ENCODE peak calls at places on chromosomes 5 and 9, in nine cellular contexts. M is OCI-LY7, Z is PC-3, N is esophagus squamous epithelium, R is suprapubic skin, H is stomach, Q is left ventricle myocardium inferior, W is heart right ventricle, U is PC-9. E is an unnamed sample. For H3K4me1 and H3K36me3, the result is how much of the 10 kb centered on the place peaks cover.

GRCh38 chr9:75855509-75855908 is 35.0 kb upstream of the PCSK5 start:
- DNase-seq in M (peak), Z (peak), N (no peak), R (no peak), H (no peak), Q (no peak), W (no peak), U (no peak), E (no peak)

GRCh38 chr9:8020161-8020560 is 220.6 kb upstream of the DMAC1 start:
- DNase-seq in M (no peak), Z (no peak), N (no peak), R (no peak), H (no peak), Q (no peak), W (no peak), U (no peak), E (no peak)

GRCh38 chr5:54013556-54014157 is 296.7 kb downstream of the ARL15 start:
- DNase-seq in M (no peak), Z (peak), N (no peak), R (peak), H (no peak), Q (no peak), W (peak), U (no peak), E (peak)

GRCh38 chr5:34742112-34742511 is 86.0 kb downstream of the RAI14 start:
- DNase-seq in M (no peak), Z (peak), N (no peak), R (no peak), H (no peak), Q (no peak), W (no peak), U (no peak), E (no peak)

GRCh38 chr5:74441616-74442015 is 198.9 kb downstream of the ENC1 start:
- DNase-seq in M (no peak), Z (no peak), N (no peak), R (no peak), H (no peak), Q (no peak), W (no peak), U (no peak), E (no peak)

GRCh38 chr9:96612105-96612965 is 7.3 kb downstream of the CDC14B start:
- DNase-seq in M (no peak), Z (peak), N (no peak), R (peak), H (peak), Q (peak), W (peak), U (peak), E (peak)

GRCh38 chr5:40716000-40716399 is 36.3 kb downstream of the PTGER4 start:
- DNase-seq in M (no peak), Z (peak), N (no peak), R (no peak), H (no peak), Q (no peak), W (no peak), U (no peak), E (no peak)

GRCh38 chr5:56585973-56586740 is 229.2 kb upstream of the MAP3K1 start:
- DNase-seq in M (no peak), Z (no peak), N (no peak), R (no peak), H (no peak), Q (peak), W (peak), U (no peak), E (no peak)

GRCh38 chr5:217860-218456 is at the start of the genes CCDC127 and SDHA:
- DNase-seq in M (peak), Z (peak), N (peak), R (peak), H (peak), Q (peak), W (peak), U (peak), E (peak)

GRCh38 chr5:38379360-38379827 is 121.0 kb downstream of the EGFLAM start:
- DNase-seq in M (no peak), Z (no peak), N (no peak), R (no peak), H (no peak), Q (no peak), W (no peak), U (no peak), E (no peak)

GRCh38 chr5:78696637-78697036 is 48.1 kb upstream of the LHFPL2 start:
- DNase-seq in M (no peak), Z (no peak), N (no peak), R (no peak), H (no peak), Q (no peak), W (no peak), U (no peak), E (no peak)

GRCh38 chr9:111582888-111583287 is 16.6 kb downstream of the PTGR1 start:
- DNase-seq in M (no peak), Z (peak), N (no peak), R (no peak), H (no peak), Q (no peak), W (no peak), U (no peak), E (no peak)

GRCh38 chr5:154397652-154398406 is 48.0 kb upstream of the SAP30L start:
- DNase-seq in M (no peak), Z (no peak), N (no peak), R (no peak), H (peak), Q (no peak), W (peak), U (no peak), E (no peak)

GRCh38 chr5:65907138-65907537 is 19.2 kb upstream of the ERBIN start:
- DNase-seq in M (no peak), Z (peak), N (no peak), R (no peak), H (no peak), Q (no peak), W (no peak), U (no peak), E (no peak)

GRCh38 chr5:132253008-132253441 is 4.5 kb upstream of the PDLIM4 start:
- DNase-seq in M (no peak), Z (no peak), N (no peak), R (no peak), H (no peak), Q (no peak), W (no peak), U (peak), E (peak)

GRCh38 chr9:109110326-109111014 is 9.3 kb downstream of the TMEM245 start:
- DNase-seq in M (no peak), Z (peak), N (no peak), R (no peak), H (no peak), Q (no peak), W (no peak), U (no peak), E (no peak)

GRCh38 chr5:111741270-111741669 is 15.7 kb downstream of the NREP start:
- DNase-seq in M (peak), Z (no peak), N (no peak), R (no peak), H (no peak), Q (no peak), W (no peak), U (no peak), E (no peak)

GRCh38 chr9:133133680-133134418 is 12.8 kb upstream of the RALGDS start:
- DNase-seq in M (peak), Z (peak), N (peak), R (peak), H (peak), Q (peak), W (peak), U (peak), E (peak)

GRCh38 chr5:55234171-55234700 is 828 bp upstream of the CCNO start:
- DNase-seq in M (no peak), Z (peak), N (no peak), R (no peak), H (peak), Q (peak), W (no peak), U (peak), E (peak)

GRCh38 chr5:172723508-172723907 is 47.5 kb downstream of the DUSP1 start:
- DNase-seq in M (no peak), Z (no peak), N (no peak), R (no peak), H (no peak), Q (no peak), W (no peak), U (no peak), E (no peak)

GRCh38 chr9:32136700-32137339 is 247.6 kb upstream of the ACO1 start:
- DNase-seq in M (no peak), Z (no peak), N (no peak), R (no peak), H (no peak), Q (no peak), W (no peak), U (no peak), E (peak)

GRCh38 chr5:40198736-40199135 is 481.0 kb upstream of the PTGER4 start:
- DNase-seq in M (no peak), Z (no peak), N (no peak), R (no peak), H (no peak), Q (no peak), W (no peak), U (no peak), E (no peak)

GRCh38 chr5:85533324-85533723 is 1084.4 kb upstream of the COX7C start:
- DNase-seq in M (no peak), Z (no peak), N (no peak), R (no peak), H (no peak), Q (no peak), W (no peak), U (no peak), E (no peak)

GRCh38 chr5:150038547-150038946 is 38.0 kb downstream of the HMGXB3 start:
- DNase-seq in M (no peak), Z (no peak), N (no peak), R (no peak), H (no peak), Q (no peak), W (no peak), U (no peak), E (no peak)

GRCh38 chr5:100595152-100595811 is 60.1 kb downstream of the FAM174A start:
- DNase-seq in M (no peak), Z (peak), N (no peak), R (no peak), H (peak), Q (peak), W (no peak), U (peak), E (no peak)

GRCh38 chr5:170265527-170265926 is 32.0 kb downstream of the LCP2 start:
- DNase-seq in M (no peak), Z (no peak), N (no peak), R (peak), H (no peak), Q (peak), W (peak), U (no peak), E (no peak)

GRCh38 chr5:34497031-34497808 is 158.9 kb upstream of the RAI14 start:
- DNase-seq in M (no peak), Z (no peak), N (no peak), R (peak), H (no peak), Q (peak), W (peak), U (no peak), E (no peak)

GRCh38 chr5:7397005-7397546 is 1.1 kb downstream of the ADCY2 start:
- DNase-seq in M (no peak), Z (no peak), N (no peak), R (no peak), H (no peak), Q (no peak), W (no peak), U (no peak), E (no peak)

GRCh38 chr5:7397935-7398334 is 2.0 kb downstream of the ADCY2 start:
- DNase-seq in M (no peak), Z (no peak), N (no peak), R (no peak), H (no peak), Q (no peak), W (no peak), U (no peak), E (no peak)

GRCh38 chr5:7394889-7395431 is 978 bp upstream of the ADCY2 start:
- DNase-seq in M (no peak), Z (no peak), N (no peak), R (peak), H (no peak), Q (no peak), W (no peak), U (no peak), E (no peak)

GRCh38 chr5:7395432-7396168 is at the start of gene ADCY2:
- DNase-seq in M (no peak), Z (no peak), N (no peak), R (no peak), H (no peak), Q (no peak), W (no peak), U (no peak), E (no peak)

GRCh38 chr5:7396169-7397004 is 449 bp downstream of the ADCY2 start:
- DNase-seq in M (no peak), Z (peak), N (no peak), R (no peak), H (no peak), Q (no peak), W (no peak), U (no peak), E (no peak)
- H3K4me1 ChIP-seq in M (under half), Z (under half), N (under half), R (under half), H (under half), Q (under half), W (under half), U (under half), E (under half)

GRCh38 chr5:180034564-180034963 is 37.0 kb downstream of the RNF130 start:
- DNase-seq in M (no peak), Z (peak), N (no peak), R (no peak), H (no peak), Q (no peak), W (no peak), U (no peak), E (no peak)
- H3K36me3 ChIP-seq in M (under half), Z (under half), N (under half), R (under half), H (under half), Q (half or more), W (under half), U (under half), E (under half)

GRCh38 chr5:81191726-81192125 is 41.4 kb upstream of the CKMT2 start:
- DNase-seq in M (no peak), Z (no peak), N (no peak), R (no peak), H (no peak), Q (no peak), W (no peak), U (no peak), E (no peak)
- H3K4me1 ChIP-seq in M (under half), Z (under half), N (under half), R (under half), H (under half), Q (under half), W (under half), U (under half), E (under half)

GRCh38 chr9:35452481-35452880 is 37.4 kb upstream of the RUSC2 start:
- DNase-seq in M (peak), Z (no peak), N (no peak), R (no peak), H (no peak), Q (no peak), W (no peak), U (no peak), E (no peak)
- H3K36me3 ChIP-seq in M (under half), Z (under half), N (under half), R (under half), H (under half), Q (under half), W (under half), U (under half), E (under half)

GRCh38 chr5:147413266-147413665 is 96.6 kb downstream of the DPYSL3 start:
- DNase-seq in M (no peak), Z (no peak), N (no peak), R (no peak), H (no peak), Q (no peak), W (no peak), U (no peak), E (no peak)

GRCh38 chr5:147411612-147412310 is 98.1 kb downstream of the DPYSL3 start:
- DNase-seq in M (no peak), Z (no peak), N (no peak), R (no peak), H (no peak), Q (no peak), W (no peak), U (no peak), E (no peak)

GRCh38 chr5:147412561-147412960 is 97.3 kb downstream of the DPYSL3 start:
- DNase-seq in M (no peak), Z (no peak), N (no peak), R (no peak), H (no peak), Q (no peak), W (no peak), U (no peak), E (no peak)

GRCh38 chr5:147408980-147409379 is 100.9 kb downstream of the DPYSL3 start:
- DNase-seq in M (no peak), Z (no peak), N (no peak), R (no peak), H (no peak), Q (no peak), W (no peak), U (no peak), E (no peak)

DNA sequence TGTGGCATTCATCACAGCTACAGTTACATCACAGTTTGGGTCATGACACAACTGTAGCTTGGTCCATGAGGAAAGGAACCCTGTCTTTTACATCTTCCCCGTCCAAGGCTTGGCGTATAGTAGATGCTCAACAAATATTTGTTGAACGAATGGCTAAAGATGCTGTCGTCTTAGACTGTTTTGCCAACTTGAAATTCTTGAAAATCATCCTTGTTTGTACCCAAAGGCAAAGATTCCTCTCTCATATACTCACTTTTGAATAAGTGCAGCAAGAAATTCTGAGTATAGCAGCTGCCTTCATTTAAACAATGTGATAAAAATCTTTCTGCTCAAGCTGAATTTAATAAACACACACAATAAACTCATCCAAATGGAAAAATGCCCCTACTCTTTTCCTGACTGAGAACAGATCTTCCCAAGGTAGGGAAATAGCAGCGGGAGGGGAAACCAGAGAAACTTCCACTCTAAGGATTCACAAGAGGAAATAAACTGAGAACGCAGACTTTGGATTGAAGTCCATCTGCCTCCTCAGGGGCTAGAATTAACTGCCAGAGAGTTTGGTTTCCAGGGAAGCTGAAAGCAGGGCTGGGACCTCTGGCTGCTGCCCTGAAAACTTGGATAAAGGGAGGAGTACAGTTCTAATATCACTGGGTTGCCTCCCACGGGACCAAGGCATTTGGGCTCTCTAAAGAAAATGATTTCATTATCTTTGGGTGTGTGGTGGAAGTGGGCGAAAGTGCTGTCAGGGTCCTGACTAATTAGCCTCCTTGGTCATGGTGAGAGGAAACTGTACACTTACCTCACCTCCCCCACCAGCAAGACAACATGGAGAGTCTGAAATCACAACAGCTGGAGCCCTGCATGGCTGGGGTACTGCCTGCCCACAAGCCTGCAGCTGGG is 99.1 kb downstream of the DPYSL3 start:
- DNase-seq in M (no peak), Z (no peak), N (no peak), R (no peak), H (no peak), Q (peak), W (no peak), U (no peak), E (no peak)
- H3K4me1 ChIP-seq in M (under half), Z (under half), N (under half), R (under half), H (under half), Q (under half), W (under half), U (under half), E (half or more)

GRCh38 chr9:7011395-7012067 is 253.8 kb downstream of the KDM4C start:
- DNase-seq in M (no peak), Z (no peak), N (no peak), R (no peak), H (no peak), Q (no peak), W (no peak), U (no peak), E (no peak)
- H3K36me3 ChIP-seq in M (under half), Z (under half), N (under half), R (half or more), H (under half), Q (half or more), W (half or more), U (under half), E (under half)

GRCh38 chr9:130015353-130016019 is 27.5 kb downstream of the FNBP1 start:
- DNase-seq in M (no peak), Z (no peak), N (no peak), R (no peak), H (no peak), Q (no peak), W (no peak), U (no peak), E (no peak)

GRCh38 chr9:130013326-130013725 is 29.7 kb downstream of the FNBP1 start:
- DNase-seq in M (no peak), Z (no peak), N (no peak), R (no peak), H (no peak), Q (no peak), W (no peak), U (no peak), E (no peak)

GRCh38 chr9:130008577-130008976 is 34.4 kb downstream of the FNBP1 start:
- DNase-seq in M (no peak), Z (no peak), N (no peak), R (no peak), H (no peak), Q (no peak), W (no peak), U (no peak), E (peak)

GRCh38 chr9:130010151-130010988 is 32.6 kb downstream of the FNBP1 start:
- DNase-seq in M (no peak), Z (no peak), N (no peak), R (no peak), H (no peak), Q (no peak), W (no peak), U (no peak), E (no peak)
- H3K4me1 ChIP-seq in M (half or more), Z (under half), N (under half), R (under half), H (under half), Q (under half), W (under half), U (under half), E (under half)